ENCODE peak calls at places on chromosomes 13 and 19, in five cellular contexts. U is osteoblast, E is NCI-H1694 treated with DMSO at 0.1 percent for 48 hours, I is AG20443, R is T-cell. W is an unnamed sample.

GRCh38 chr13:59681630-59682311 is 482.0 kb downstream of the DIAPH3 start:
- DNase-seq in E (no peak), U (no peak), R (no peak), I (no peak), W (no peak)

GRCh38 chr13:113920606-113921306 is 53.1 kb downstream of the C13orf46 start:
- DNase-seq in E (no peak), I (no peak), R (no peak), U (no peak), W (no peak)

GRCh38 chr13:62682788-62683187 is 1267.1 kb upstream of the PCDH20 start:
- DNase-seq in I (no peak), U (no peak), R (no peak), E (no peak), W (no peak)

GRCh38 chr19:7552781-7553180 is 17.3 kb downstream of the PNPLA6 start:
- DNase-seq in E (no peak), I (peak; percentile 2), U (peak; percentile 84), R (no peak), W (no peak)

GRCh38 chr13:76597868-76598267 is 288.3 kb downstream of the KCTD12 start:
- DNase-seq in U (no peak), R (no peak), E (peak; percentile 76), I (no peak), W (no peak)

GRCh38 chr19:5407356-5407755 is 47.9 kb upstream of the ZNRF4 start:
- DNase-seq in E (no peak), I (no peak), U (no peak), R (no peak), W (peak; percentile 10)

GRCh38 chr13:51380269-51380668 is 40.8 kb downstream of the SERPINE3 start:
- DNase-seq in E (no peak), U (no peak), R (no peak), I (no peak), W (no peak)

GRCh38 chr19:48481846-48482639 is 12.9 kb downstream of the CYTH2 start:
- DNase-seq in R (no peak), I (no peak), U (peak; percentile 93), E (no peak), W (no peak)

GRCh38 chr13:46662690-46663089 is 109.7 kb downstream of the LRCH1 start:
- DNase-seq in I (no peak), U (no peak), E (no peak), R (no peak), W (no peak)

GRCh38 chr19:11448923-11449554 is 13.6 kb downstream of the PRKCSH start:
- DNase-seq in U (peak; percentile 61), I (no peak), E (no peak), R (no peak), W (no peak)

GRCh38 chr13:112441226-112441625 is 65.1 kb downstream of the SPACA7 start:
- DNase-seq in I (no peak), R (no peak), U (peak; percentile 19), E (no peak), W (no peak)

GRCh38 chr13:46354143-46355087 is 32.6 kb downstream of the RUBCNL start:
- DNase-seq in U (peak; percentile 93), R (no peak), E (no peak), I (peak; percentile 85), W (no peak)

W was measured in NCI-H524 treated with DMSO at 0.1 percent for 48 hours.